ENCODE peak calls at places on chromosomes 7 and 10, in seven cellular contexts. X is body of pancreas, O is choroid plexus epithelial cell, F is HCT116, S is cardiac fibroblast, W is astrocyte, J is left ventricle myocardium inferior. L is an unnamed sample.

GRCh38 chr7:143331179-143331825 is 15.4 kb downstream of the CLCN1 start:
- DNase-seq in X (no peak), O (peak; percentile 90), F (no peak), S (peak; percentile 94), W (peak; percentile 86), J (no peak), L (peak; percentile 82)

GRCh38 chr10:27646604-27647191 is 98.9 kb downstream of the MKX start:
- DNase-seq in X (no peak), O (no peak), F (no peak), S (no peak), W (no peak), J (no peak), L (no peak)

GRCh38 chr7:112624416-112624815 is 143.6 kb downstream of the LSMEM1 start:
- DNase-seq in X (no peak), O (no peak), F (no peak), S (no peak), W (no peak), J (no peak), L (no peak)

GRCh38 chr7:46633816-46634215 is 712.7 kb upstream of the IGFBP3 start:
- DNase-seq in X (no peak), O (no peak), F (no peak), S (no peak), W (no peak), J (no peak), L (no peak)

GRCh38 chr10:84088626-84089025 is 50.7 kb upstream of the GHITM start:
- DNase-seq in X (no peak), O (no peak), F (no peak), S (no peak), W (no peak), J (no peak), L (no peak)

GRCh38 chr7:150449206-150449956 is 1.0 kb upstream of the GIMAP8 start:
- DNase-seq in X (no peak), O (no peak), F (no peak), S (no peak), W (no peak), J (no peak), L (no peak)

GRCh38 chr7:130476287-130477001 is 15.4 kb upstream of the MEST start:
- DNase-seq in X (no peak), O (no peak), F (no peak), S (no peak), W (peak; percentile 97), J (no peak), L (no peak)

GRCh38 chr7:82234457-82235049 is 209.0 kb downstream of the CACNA2D1 start:
- DNase-seq in X (no peak), O (peak; percentile 69), F (peak; percentile 31), S (peak; percentile 75), W (peak; percentile 20), J (no peak), L (no peak)

GRCh38 chr7:35513192-35513591 is 181.7 kb downstream of the HERPUD2 start:
- DNase-seq in X (no peak), O (no peak), F (no peak), S (no peak), W (no peak), J (no peak), L (no peak)

GRCh38 chr7:87146740-87147386 is 5.4 kb upstream of the DMTF1 start:
- DNase-seq in X (peak; percentile 9), O (no peak), F (no peak), S (no peak), W (no peak), J (no peak), L (peak; percentile 33)

GRCh38 chr10:71852335-71852937 is 1.4 kb upstream of the PSAP start:
- DNase-seq in X (no peak), O (no peak), F (no peak), S (no peak), W (no peak), J (peak; percentile 51), L (no peak)

GRCh38 chr7:2022021-2022409 is 210.7 kb downstream of the MAD1L1 start:
- DNase-seq in X (peak; percentile 1), O (no peak), F (no peak), S (no peak), W (no peak), J (peak; percentile 7), L (peak; percentile 3)

GRCh38 chr7:152177696-152178404 is 152.4 kb downstream of the GALNT11 start:
- DNase-seq in X (no peak), O (no peak), F (no peak), S (no peak), W (peak; percentile 16), J (no peak), L (no peak)

GRCh38 chr10:119274519-119275045 is 67.2 kb downstream of the GRK5 start:
- DNase-seq in X (no peak), O (no peak), F (no peak), S (no peak), W (no peak), J (no peak), L (no peak)

GRCh38 chr7:70725448-70725847 is 406.5 kb upstream of the GALNT17 start:
- DNase-seq in X (no peak), O (no peak), F (no peak), S (no peak), W (no peak), J (no peak), L (no peak)

GRCh38 chr7:73718905-73719805 is at the start of gene STX1A:
- DNase-seq in X (peak; percentile 79), O (peak; percentile 74), F (no peak), S (peak; percentile 63), W (peak; percentile 34), J (peak; percentile 69), L (peak; percentile 36)

GRCh38 chr7:122883049-122883670 is 3.1 kb downstream of the CADPS2 start:
- DNase-seq in X (no peak), O (no peak), F (no peak), S (no peak), W (no peak), J (no peak), L (no peak)

GRCh38 chr10:114685456-114685855 is 27.4 kb upstream of the ABLIM1 start:
- DNase-seq in X (no peak), O (no peak), F (no peak), S (no peak), W (no peak), J (peak; percentile 34), L (no peak)

GRCh38 chr7:28592861-28593260 is 180.5 kb downstream of the CREB5 start:
- DNase-seq in X (no peak), O (no peak), F (no peak), S (no peak), W (no peak), J (no peak), L (no peak)

GRCh38 chr7:135274495-135275268 is 41.0 kb downstream of the STRA8 start:
- DNase-seq in X (peak; percentile 69), O (peak; percentile 87), F (peak; percentile 73), S (peak; percentile 86), W (peak; percentile 32), J (peak; percentile 49), L (peak; percentile 21)

GRCh38 chr10:95423327-95424005 is 132.7 kb upstream of the PDLIM1 start:
- DNase-seq in X (no peak), O (no peak), F (no peak), S (no peak), W (no peak), J (no peak), L (no peak)

GRCh38 chr7:26743205-26743604 is 121.2 kb downstream of the SKAP2 start:
- DNase-seq in X (no peak), O (no peak), F (no peak), S (no peak), W (no peak), J (no peak), L (no peak)

GRCh38 chr7:80760292-80760691 is 121.8 kb downstream of the CD36 start:
- DNase-seq in X (no peak), O (no peak), F (no peak), S (no peak), W (no peak), J (no peak), L (no peak)

GRCh38 chr7:22572292-22572691 is 72.3 kb upstream of the STEAP1B start:
- DNase-seq in X (no peak), O (no peak), F (no peak), S (no peak), W (peak; percentile 66), J (no peak), L (no peak)

GRCh38 chr7:101998904-101999236 is 181.4 kb downstream of the CUX1 start:
- DNase-seq in X (no peak), O (no peak), F (no peak), S (no peak), W (no peak), J (no peak), L (no peak)

GRCh38 chr10:34295142-34295548 is 520.0 kb downstream of the PARD3 start:
- DNase-seq in X (no peak), O (peak; percentile 95), F (no peak), S (peak; percentile 26), W (peak; percentile 80), J (no peak), L (no peak)

GRCh38 chr7:45924283-45924682 is 3.2 kb upstream of the IGFBP3 start:
- DNase-seq in X (peak; percentile 88), O (peak; percentile 65), F (no peak), S (peak; percentile 86), W (peak; percentile 88), J (no peak), L (no peak)

GRCh38 chr10:81911328-81911727 is 36.3 kb downstream of the NRG3 start:
- DNase-seq in X (no peak), O (no peak), F (no peak), S (no peak), W (no peak), J (no peak), L (no peak)

GRCh38 chr10:46526682-46527038 is 29.8 kb downstream of the GPRIN2 start:
- DNase-seq in X (peak; percentile 39), O (peak; percentile 60), F (no peak), S (peak; percentile 22), W (no peak), J (peak; percentile 14), L (peak; percentile 10)

DNA sequence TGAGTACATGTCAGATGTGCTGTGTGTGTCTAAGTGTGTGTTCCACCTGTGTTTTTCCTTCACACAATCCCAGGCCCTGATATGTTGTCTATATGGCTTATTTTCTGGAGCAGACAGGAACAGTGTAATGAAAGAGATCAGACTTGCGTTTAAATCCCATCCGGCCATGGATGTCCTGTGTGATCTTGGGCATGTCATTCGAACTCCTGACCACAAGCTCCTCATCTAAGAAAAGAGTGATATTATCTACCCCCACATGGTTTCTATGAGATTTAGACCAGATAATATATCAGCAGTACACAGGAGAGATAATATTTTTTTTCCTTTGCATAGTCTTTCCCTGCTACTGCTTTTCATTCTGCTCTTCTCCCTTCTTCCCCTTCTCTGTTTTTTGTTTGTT is 37.3 kb downstream of the APBB1IP start:
- DNase-seq in X (no peak), O (no peak), F (no peak), S (no peak), W (no peak), J (no peak), L (no peak)
- H3K4me3 ChIP-seq in X (no peak overlapping the region), O (no peak overlapping the region), F (no peak overlapping the region), S (no peak overlapping the region), W (no peak overlapping the region), J (no peak overlapping the region), L (no peak overlapping the region)

GRCh38 chr10:123132576-123133477 is 2.9 kb upstream of the HMX3 start:
- DNase-seq in X (peak; percentile 87), O (peak; percentile 84), F (peak; percentile 81), S (peak; percentile 88), W (peak; percentile 50), J (peak; percentile 77), L (peak; percentile 39)
- H3K4me3 ChIP-seq in X (no peak overlapping the region), O (peak overlapping the region; percentile 12), F (peak overlapping the region; percentile 26), S (peak overlapping the region; percentile 30), W (peak overlapping the region; percentile 32), J (peak overlapping the region; percentile 49), L (peak overlapping the region; percentile 15)

GRCh38 chr7:99406557-99406956 is 1.8 kb downstream of the PDAP1 start:
- DNase-seq in X (no peak), O (no peak), F (no peak), S (no peak), W (no peak), J (no peak), L (no peak)
- H3K4me3 ChIP-seq in X (no peak overlapping the region), O (no peak overlapping the region), F (no peak overlapping the region), S (no peak overlapping the region), W (no peak overlapping the region), J (peak overlapping the region; percentile 99), L (no peak overlapping the region)

GRCh38 chr7:39567294-39567693 is 1.1 kb downstream of the YAE1 start:
- DNase-seq in X (no peak), O (no peak), F (no peak), S (no peak), W (peak; percentile 26), J (no peak), L (no peak)
- H3K4me3 ChIP-seq in X (no peak overlapping the region), O (peak overlapping the region; percentile 81), F (peak overlapping the region; percentile 96), S (peak overlapping the region; percentile 82), W (peak overlapping the region; percentile 97), J (peak overlapping the region; percentile 80), L (peak overlapping the region; percentile 90)

L was measured in gastrocnemius medialis.